ENCODE peak calls at places on chromosomes 13 and 19, in seven cellular contexts. One of them, this sample, is unnamed. For H3K4me1, the result is how much of the 10 kb centered on the place peaks cover.

GRCh38 chr13:31761951-31762350 is 22.6 kb downstream of the RXFP2 start:
- DNase-seq in endothelial cell of umbilical vein: no peak
- DNase-seq in uterus: no peak
- DNase-seq in thoracic aorta: no peak
- DNase-seq in vagina: no peak
- DNase-seq in A549: no peak
- DNase-seq in neuronal stem cell: no peak
- DNase-seq in this sample: no peak

GRCh38 chr19:7258042-7258839 is 36.0 kb downstream of the INSR start:
- DNase-seq in neuronal stem cell: no peak
- DNase-seq in A549: no peak
- DNase-seq in vagina: no peak
- DNase-seq in thoracic aorta: no peak
- DNase-seq in endothelial cell of umbilical vein: no peak
- DNase-seq in uterus: no peak
- DNase-seq in this sample: no peak

GRCh38 chr19:49149652-49150105 is 5.5 kb downstream of the HRC start:
- DNase-seq in neuronal stem cell: peak
- DNase-seq in endothelial cell of umbilical vein: peak
- DNase-seq in thoracic aorta: no peak
- DNase-seq in vagina: no peak
- DNase-seq in A549: peak
- DNase-seq in uterus: peak
- DNase-seq in this sample: no peak

GRCh38 chr19:39845172-39845571 is 1.0 kb downstream of the FBL start:
- DNase-seq in vagina: no peak
- DNase-seq in neuronal stem cell: no peak
- DNase-seq in thoracic aorta: no peak
- DNase-seq in endothelial cell of umbilical vein: no peak
- DNase-seq in uterus: no peak
- DNase-seq in A549: peak
- DNase-seq in this sample: no peak

GRCh38 chr13:24265453-24265852 is 43.9 kb upstream of the C1QTNF9 start:
- DNase-seq in neuronal stem cell: no peak
- DNase-seq in uterus: no peak
- DNase-seq in vagina: no peak
- DNase-seq in endothelial cell of umbilical vein: no peak
- DNase-seq in A549: no peak
- DNase-seq in thoracic aorta: no peak
- DNase-seq in this sample: no peak

GRCh38 chr13:98585398-98585754 is 8.5 kb upstream of the STK24 start:
- DNase-seq in neuronal stem cell: no peak
- DNase-seq in endothelial cell of umbilical vein: no peak
- DNase-seq in uterus: no peak
- DNase-seq in thoracic aorta: no peak
- DNase-seq in vagina: peak
- DNase-seq in A549: no peak
- DNase-seq in this sample: no peak

GRCh38 chr19:5054551-5055456 is 85.9 kb downstream of the KDM4B start:
- DNase-seq in uterus: no peak
- DNase-seq in A549: no peak
- DNase-seq in vagina: no peak
- DNase-seq in thoracic aorta: no peak
- DNase-seq in neuronal stem cell: no peak
- DNase-seq in endothelial cell of umbilical vein: no peak
- DNase-seq in this sample: no peak

GRCh38 chr13:108947551-108948030 is 318.2 kb downstream of the MYO16 start:
- DNase-seq in endothelial cell of umbilical vein: no peak
- DNase-seq in neuronal stem cell: no peak
- DNase-seq in A549: no peak
- DNase-seq in vagina: no peak
- DNase-seq in thoracic aorta: no peak
- DNase-seq in uterus: peak
- DNase-seq in this sample: no peak

GRCh38 chr13:100063906-100064305 is 25.0 kb upstream of the PCCA start:
- DNase-seq in endothelial cell of umbilical vein: no peak
- DNase-seq in uterus: no peak
- DNase-seq in vagina: no peak
- DNase-seq in A549: no peak
- DNase-seq in thoracic aorta: no peak
- DNase-seq in neuronal stem cell: peak
- DNase-seq in this sample: no peak

GRCh38 chr13:97439196-97439595 is 5.2 kb downstream of the RAP2A start:
- DNase-seq in uterus: no peak
- DNase-seq in thoracic aorta: no peak
- DNase-seq in neuronal stem cell: no peak
- DNase-seq in A549: no peak
- DNase-seq in endothelial cell of umbilical vein: peak
- DNase-seq in vagina: no peak
- DNase-seq in this sample: no peak

GRCh38 chr13:98429977-98430785 is 146.7 kb downstream of the STK24 start:
- DNase-seq in neuronal stem cell: no peak
- DNase-seq in vagina: no peak
- DNase-seq in uterus: no peak
- DNase-seq in endothelial cell of umbilical vein: no peak
- DNase-seq in A549: no peak
- DNase-seq in thoracic aorta: no peak
- DNase-seq in this sample: no peak

GRCh38 chr13:103229674-103230073 is 163.5 kb upstream of the SLC10A2 start:
- DNase-seq in A549: no peak
- DNase-seq in thoracic aorta: no peak
- DNase-seq in vagina: no peak
- DNase-seq in neuronal stem cell: no peak
- DNase-seq in uterus: no peak
- DNase-seq in endothelial cell of umbilical vein: no peak
- DNase-seq in this sample: no peak

GRCh38 chr19:32599736-32600157 is 18.8 kb downstream of the PDCD5 start:
- DNase-seq in vagina: no peak
- DNase-seq in thoracic aorta: no peak
- DNase-seq in neuronal stem cell: peak
- DNase-seq in uterus: no peak
- DNase-seq in endothelial cell of umbilical vein: peak
- DNase-seq in A549: peak
- DNase-seq in this sample: peak

GRCh38 chr19:30207357-30207756 is 164.8 kb upstream of the ZNF536 start:
- DNase-seq in neuronal stem cell: no peak
- DNase-seq in vagina: peak
- DNase-seq in thoracic aorta: no peak
- DNase-seq in uterus: no peak
- DNase-seq in endothelial cell of umbilical vein: no peak
- DNase-seq in A549: no peak
- DNase-seq in this sample: no peak

GRCh38 chr19:54282706-54283105 is 1.8 kb upstream of the LILRB2 start:
- DNase-seq in thoracic aorta: no peak
- DNase-seq in A549: no peak
- DNase-seq in endothelial cell of umbilical vein: no peak
- DNase-seq in vagina: no peak
- DNase-seq in uterus: no peak
- DNase-seq in neuronal stem cell: no peak
- DNase-seq in this sample: no peak

GRCh38 chr19:37813340-37813739 is 34.0 kb upstream of the ZNF573 start:
- DNase-seq in neuronal stem cell: no peak
- DNase-seq in vagina: no peak
- DNase-seq in uterus: no peak
- DNase-seq in endothelial cell of umbilical vein: no peak
- DNase-seq in A549: no peak
- DNase-seq in thoracic aorta: no peak
- DNase-seq in this sample: no peak

DNA sequence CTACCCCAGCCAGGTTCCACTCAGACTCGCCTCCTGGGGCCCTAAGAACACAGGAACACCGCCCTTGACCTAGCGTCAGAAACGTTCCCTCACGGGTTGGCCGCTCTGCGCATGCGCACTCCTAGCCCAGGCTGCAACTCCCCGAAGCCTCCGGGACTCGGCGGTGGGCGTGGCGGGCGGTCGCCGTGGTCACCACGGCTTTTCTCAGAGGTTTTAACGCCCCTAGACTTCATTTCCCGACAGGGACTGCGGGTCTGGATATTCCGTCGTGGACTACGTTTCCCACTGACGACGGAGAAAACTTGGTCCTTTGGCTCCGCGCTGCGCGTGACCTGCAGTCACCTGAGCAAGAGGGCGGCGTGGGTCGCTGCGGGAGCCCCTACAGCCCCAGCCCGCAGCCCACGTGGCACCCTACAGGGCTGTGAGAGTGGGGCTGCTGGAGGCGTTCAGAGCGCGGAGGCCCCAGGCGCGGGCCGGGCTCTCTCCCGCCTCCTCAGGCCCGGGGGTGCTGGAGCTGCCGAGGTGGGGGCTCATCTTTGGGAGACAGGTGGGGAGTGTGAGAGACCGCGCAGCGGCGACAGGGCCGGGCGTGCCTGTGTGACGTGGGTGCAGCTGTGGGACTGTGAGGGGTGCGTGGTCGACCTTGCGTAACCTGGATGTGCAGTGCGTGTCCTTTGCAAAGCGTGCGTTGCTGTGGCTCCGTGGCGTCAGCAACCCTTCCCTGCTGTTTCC is 38.0 kb upstream of the ZNF573 start:
- DNase-seq in neuronal stem cell: peak
- DNase-seq in A549: no peak
- DNase-seq in thoracic aorta: peak
- DNase-seq in uterus: peak
- DNase-seq in vagina: no peak
- DNase-seq in endothelial cell of umbilical vein: peak
- DNase-seq in this sample: peak
- H3K27ac ChIP-seq in neuronal stem cell: no peak
- H3K27ac ChIP-seq in A549: no peak
- H3K27ac ChIP-seq in thoracic aorta: no peak
- H3K27ac ChIP-seq in uterus: peak
- H3K27ac ChIP-seq in vagina: peak
- H3K27ac ChIP-seq in endothelial cell of umbilical vein: no peak
- H3K27ac ChIP-seq in this sample: no peak

GRCh38 chr19:45511074-45511473 is 3.8 kb downstream of the VASP start:
- DNase-seq in uterus: no peak
- DNase-seq in endothelial cell of umbilical vein: no peak
- DNase-seq in thoracic aorta: no peak
- DNase-seq in vagina: no peak
- DNase-seq in neuronal stem cell: no peak
- DNase-seq in A549: no peak
- DNase-seq in this sample: no peak
- H3K4me1 ChIP-seq in uterus: under half
- H3K4me1 ChIP-seq in endothelial cell of umbilical vein: under half
- H3K4me1 ChIP-seq in thoracic aorta: under half
- H3K4me1 ChIP-seq in vagina: half or more
- H3K4me1 ChIP-seq in neuronal stem cell: under half
- H3K4me1 ChIP-seq in A549: half or more
- H3K4me1 ChIP-seq in this sample: under half

GRCh38 chr13:114035186-114035582 is 61.3 kb upstream of the C13orf46 start:
- DNase-seq in uterus: no peak
- DNase-seq in neuronal stem cell: no peak
- DNase-seq in endothelial cell of umbilical vein: no peak
- DNase-seq in vagina: no peak
- DNase-seq in thoracic aorta: no peak
- DNase-seq in A549: no peak
- DNase-seq in this sample: no peak

GRCh38 chr13:114034481-114034891 is 60.6 kb upstream of the C13orf46 start:
- DNase-seq in vagina: no peak
- DNase-seq in endothelial cell of umbilical vein: no peak
- DNase-seq in uterus: no peak
- DNase-seq in neuronal stem cell: no peak
- DNase-seq in A549: no peak
- DNase-seq in thoracic aorta: no peak
- DNase-seq in this sample: no peak

GRCh38 chr13:114032121-114032799 is 58.4 kb upstream of the C13orf46 start:
- DNase-seq in endothelial cell of umbilical vein: peak
- DNase-seq in A549: no peak
- DNase-seq in thoracic aorta: no peak
- DNase-seq in neuronal stem cell: no peak
- DNase-seq in uterus: peak
- DNase-seq in vagina: no peak
- DNase-seq in this sample: no peak

GRCh38 chr13:114031631-114032030 is 57.8 kb upstream of the C13orf46 start:
- DNase-seq in neuronal stem cell: no peak
- DNase-seq in endothelial cell of umbilical vein: no peak
- DNase-seq in vagina: no peak
- DNase-seq in uterus: no peak
- DNase-seq in thoracic aorta: no peak
- DNase-seq in A549: no peak
- DNase-seq in this sample: no peak

GRCh38 chr13:114033541-114034315 is 59.9 kb upstream of the C13orf46 start:
- DNase-seq in A549: no peak
- DNase-seq in vagina: no peak
- DNase-seq in thoracic aorta: no peak
- DNase-seq in uterus: no peak
- DNase-seq in endothelial cell of umbilical vein: no peak
- DNase-seq in neuronal stem cell: no peak
- DNase-seq in this sample: no peak
- H3K27ac ChIP-seq in A549: no peak
- H3K27ac ChIP-seq in vagina: peak
- H3K27ac ChIP-seq in thoracic aorta: peak
- H3K27ac ChIP-seq in uterus: peak
- H3K27ac ChIP-seq in endothelial cell of umbilical vein: no peak
- H3K27ac ChIP-seq in neuronal stem cell: peak
- H3K27ac ChIP-seq in this sample: no peak

GRCh38 chr19:55641376-55642152 is 762 bp downstream of the ZNF580 start:
- DNase-seq in vagina: no peak
- DNase-seq in A549: peak
- DNase-seq in endothelial cell of umbilical vein: no peak
- DNase-seq in thoracic aorta: no peak
- DNase-seq in neuronal stem cell: no peak
- DNase-seq in uterus: no peak
- DNase-seq in this sample: no peak

GRCh38 chr19:55638864-55639359 is 1.9 kb upstream of the ZNF580 start:
- DNase-seq in uterus: no peak
- DNase-seq in thoracic aorta: no peak
- DNase-seq in neuronal stem cell: no peak
- DNase-seq in vagina: no peak
- DNase-seq in endothelial cell of umbilical vein: no peak
- DNase-seq in A549: peak
- DNase-seq in this sample: no peak

GRCh38 chr19:55642153-55643002 is 1.1 kb upstream of the ZNF581 start:
- DNase-seq in endothelial cell of umbilical vein: no peak
- DNase-seq in thoracic aorta: no peak
- DNase-seq in vagina: no peak
- DNase-seq in A549: no peak
- DNase-seq in uterus: no peak
- DNase-seq in neuronal stem cell: no peak
- DNase-seq in this sample: no peak

GRCh38 chr19:55640577-55641375 is at the start of gene ZNF580:
- DNase-seq in endothelial cell of umbilical vein: peak
- DNase-seq in thoracic aorta: no peak
- DNase-seq in vagina: no peak
- DNase-seq in A549: peak
- DNase-seq in neuronal stem cell: peak
- DNase-seq in uterus: no peak
- DNase-seq in this sample: no peak

DNA sequence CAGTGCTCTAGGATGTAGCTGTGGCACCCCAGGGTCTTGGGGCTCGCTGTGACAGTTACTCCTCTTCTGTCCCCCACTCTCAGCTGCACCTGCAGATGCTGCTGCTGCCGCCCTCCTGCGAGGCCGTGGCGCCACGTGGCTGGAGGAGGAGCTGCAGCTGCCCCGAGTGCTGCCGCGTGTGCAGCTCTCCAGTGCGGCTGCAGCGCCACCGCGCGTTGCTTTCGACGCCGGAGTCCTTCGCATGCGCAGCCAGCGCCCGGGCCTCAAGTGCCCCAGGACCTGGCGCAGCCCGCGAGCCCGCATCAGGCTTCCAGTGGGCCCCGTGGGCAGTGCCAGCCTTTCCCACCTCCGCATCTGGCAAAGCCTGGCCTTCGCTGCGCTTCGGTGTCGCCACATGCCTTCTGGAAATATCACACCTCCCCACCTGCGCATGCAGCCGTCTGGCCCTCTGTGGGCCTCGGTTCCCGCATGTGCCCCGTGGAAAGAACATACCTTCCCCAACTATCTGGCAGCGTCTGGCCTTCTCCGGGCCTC is 692 bp upstream of the ZNF580 start:
- DNase-seq in endothelial cell of umbilical vein: peak
- DNase-seq in A549: peak
- DNase-seq in neuronal stem cell: no peak
- DNase-seq in vagina: no peak
- DNase-seq in thoracic aorta: no peak
- DNase-seq in uterus: no peak
- DNase-seq in this sample: no peak
- H3K4me1 ChIP-seq in endothelial cell of umbilical vein: under half
- H3K4me1 ChIP-seq in A549: under half
- H3K4me1 ChIP-seq in neuronal stem cell: under half
- H3K4me1 ChIP-seq in vagina: half or more
- H3K4me1 ChIP-seq in thoracic aorta: half or more
- H3K4me1 ChIP-seq in uterus: under half
- H3K4me1 ChIP-seq in this sample: under half

This sample was measured in iPS DF 6.9.